ENCODE peak calls at places on chromosome 7, in four cellular contexts. X is GM12878, I is HepG2, W is K562. D is an unnamed sample.

GRCh38 chr7:157022681-157023588 is 12.5 kb upstream of the MNX1 start:
- DNase-seq in X (no peak), I (no peak), W (no peak), D (no peak)

GRCh38 chr7:22821702-22822485 is 755 bp downstream of the TOMM7 start:
- DNase-seq in X (no peak), I (no peak), W (no peak), D (no peak)

GRCh38 chr7:64849250-64849923 is 53.7 kb upstream of the ZNF273 start:
- DNase-seq in X (no peak), I (no peak), W (peak), D (no peak)

GRCh38 chr7:106070201-106070551 is 41.9 kb downstream of the SYPL1 start:
- DNase-seq in X (no peak), I (no peak), W (no peak), D (no peak)

GRCh38 chr7:101936612-101937231 is 119.3 kb downstream of the CUX1 start:
- DNase-seq in X (no peak), I (no peak), W (no peak), D (no peak)

GRCh38 chr7:134565643-134566136 is 16.8 kb downstream of the AKR1B15 start:
- DNase-seq in X (no peak), I (no peak), W (no peak), D (no peak)

GRCh38 chr7:104862719-104863118 is 151.3 kb upstream of the KMT2E start:
- DNase-seq in X (no peak), I (peak), W (peak), D (peak)

GRCh38 chr7:149621776-149622175 is 124.2 kb upstream of the ZNF746 start:
- DNase-seq in X (no peak), I (no peak), W (no peak), D (no peak)

GRCh38 chr7:50307368-50308012 is 3.0 kb downstream of the IKZF1 start:
- DNase-seq in X (no peak), I (no peak), W (peak), D (no peak)

GRCh38 chr7:74535951-74536356 is 82.2 kb downstream of the GTF2IRD1 start:
- DNase-seq in X (no peak), I (peak), W (no peak), D (no peak)

GRCh38 chr7:86326847-86327246 is 316.9 kb upstream of the GRM3 start:
- DNase-seq in X (no peak), I (no peak), W (no peak), D (no peak)

GRCh38 chr7:21430575-21430954 is 2.7 kb downstream of the SP4 start:
- DNase-seq in X (no peak), I (no peak), W (no peak), D (no peak)

GRCh38 chr7:36449685-36450084 is 60.0 kb downstream of the ANLN start:
- DNase-seq in X (no peak), I (no peak), W (no peak), D (no peak)

GRCh38 chr7:12066004-12066403 is 145.1 kb upstream of the TMEM106B start:
- DNase-seq in X (no peak), I (no peak), W (no peak), D (no peak)

GRCh38 chr7:131826960-131827359 is 270.5 kb upstream of the PODXL start:
- DNase-seq in X (no peak), I (no peak), W (no peak), D (no peak)

GRCh38 chr7:158252081-158252836 is 335.4 kb downstream of the PTPRN2 start:
- DNase-seq in X (no peak), I (no peak), W (no peak), D (no peak)

GRCh38 chr7:128790297-128791037 is 1.3 kb upstream of the CCDC136 start:
- DNase-seq in X (no peak), I (no peak), W (no peak), D (no peak)

GRCh38 chr7:10756981-10757380 is 216.7 kb upstream of the PHF14 start:
- DNase-seq in X (no peak), I (no peak), W (no peak), D (no peak)

GRCh38 chr7:158772916-158773315 is 56.4 kb downstream of the ESYT2 start:
- DNase-seq in X (no peak), I (no peak), W (no peak), D (no peak)

GRCh38 chr7:149529136-149529718 is 31.6 kb upstream of the ZNF746 start:
- DNase-seq in X (no peak), I (no peak), W (no peak), D (no peak)

GRCh38 chr7:112069879-112070321 is 136.3 kb downstream of the DOCK4 start:
- DNase-seq in X (no peak), I (no peak), W (no peak), D (no peak)

GRCh38 chr7:117800406-117800805 is 72.8 kb downstream of the CTTNBP2 start:
- DNase-seq in X (no peak), I (no peak), W (no peak), D (no peak)

GRCh38 chr7:30465342-30466170 is 13.0 kb downstream of the NOD1 start:
- DNase-seq in X (no peak), I (no peak), W (no peak), D (no peak)

GRCh38 chr7:98826811-98827231 is 43.0 kb downstream of the TMEM130 start:
- DNase-seq in X (no peak), I (no peak), W (no peak), D (no peak)

GRCh38 chr7:26399309-26399610 is 107.6 kb downstream of the SNX10 start:
- DNase-seq in X (no peak), I (no peak), W (no peak), D (no peak)

GRCh38 chr7:2886900-2887299 is 42.8 kb upstream of the GNA12 start:
- DNase-seq in X (no peak), I (peak), W (peak), D (peak)

GRCh38 chr7:25716421-25716820 is 435.6 kb upstream of the NFE2L3 start:
- DNase-seq in X (no peak), I (no peak), W (no peak), D (no peak)

GRCh38 chr7:50697686-50698085 is 85.0 kb downstream of the GRB10 start:
- DNase-seq in X (no peak), I (no peak), W (no peak), D (no peak)

GRCh38 chr7:151244156-151244870 is 4.2 kb downstream of the SMARCD3 start:
- DNase-seq in X (peak), I (no peak), W (peak), D (peak)

GRCh38 chr7:134444198-134444960 is 14.5 kb downstream of the AKR1B1 start:
- DNase-seq in X (no peak), I (no peak), W (no peak), D (no peak)

GRCh38 chr7:5629941-5630340 is 151.5 kb downstream of the RNF216 start:
- DNase-seq in X (no peak), I (no peak), W (no peak), D (no peak)

GRCh38 chr7:11232462-11232861 is 258.8 kb downstream of the PHF14 start:
- DNase-seq in X (no peak), I (no peak), W (no peak), D (no peak)

GRCh38 chr7:144019457-144019856 is 19.3 kb downstream of the OR6B1 start:
- DNase-seq in X (no peak), I (peak), W (no peak), D (no peak)

GRCh38 chr7:134662166-134662870 is 15.7 kb downstream of the BPGM start:
- DNase-seq in X (no peak), I (no peak), W (no peak), D (no peak)

GRCh38 chr7:39609462-39610149 is 13.8 kb upstream of the RALA start:
- DNase-seq in X (no peak), I (no peak), W (no peak), D (no peak)

GRCh38 chr7:13198741-13199140 is 511.3 kb downstream of the ARL4A start:
- DNase-seq in X (no peak), I (no peak), W (no peak), D (no peak)

GRCh38 chr7:127844707-127845331 is 186.4 kb downstream of the LRRC4 start:
- DNase-seq in X (no peak), I (no peak), W (peak), D (peak)

GRCh38 chr7:119964640-119965542 is 308.1 kb upstream of the KCND2 start:
- DNase-seq in X (no peak), I (no peak), W (no peak), D (no peak)

GRCh38 chr7:22983257-22983855 is 30.6 kb downstream of the HYCC1 start:
- DNase-seq in X (no peak), I (no peak), W (no peak), D (no peak)

DNA sequence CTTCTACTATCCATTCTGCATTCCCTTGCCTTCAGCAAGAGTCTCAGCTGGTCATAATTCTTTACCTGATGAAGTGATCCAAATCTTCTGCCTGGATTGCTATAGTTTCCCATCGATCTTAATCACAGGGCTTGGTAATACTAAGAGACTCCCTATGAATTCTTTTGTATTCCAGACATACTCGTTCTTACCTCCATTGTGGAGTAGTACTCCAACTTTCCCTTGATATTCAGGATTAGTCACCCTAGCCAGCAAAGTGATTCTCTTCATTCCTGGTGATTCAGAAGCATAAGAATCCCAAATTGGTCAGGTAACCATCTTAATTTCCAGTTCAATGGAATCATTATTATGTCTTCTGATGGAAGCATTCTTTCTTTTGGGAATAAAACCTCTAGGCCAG is 96.7 kb downstream of the TWIST1 start:
- DNase-seq in X (no peak), I (no peak), W (no peak), D (no peak)
- TF ChIP-seq SP1 in X (no peak), I (no peak), W (no peak), D (no peak)

GRCh38 chr7:44145969-44146897 is 5.1 kb upstream of the MYL7 start:
- DNase-seq in X (no peak), I (no peak), W (peak), D (peak)
- TF ChIP-seq FOXK2 in X (no peak), I (no peak), W (no peak), D (no peak)

GRCh38 chr7:33876600-33877274 is 28.6 kb upstream of the BMPER start:
- DNase-seq in X (no peak), I (no peak), W (no peak), D (no peak)

GRCh38 chr7:33873981-33874750 is 31.2 kb upstream of the BMPER start:
- DNase-seq in X (no peak), I (no peak), W (no peak), D (no peak)

GRCh38 chr7:33874943-33875342 is 30.4 kb upstream of the BMPER start:
- DNase-seq in X (no peak), I (no peak), W (no peak), D (no peak)

GRCh38 chr7:33872870-33873269 is 32.5 kb upstream of the BMPER start:
- DNase-seq in X (no peak), I (no peak), W (no peak), D (peak)

DNA sequence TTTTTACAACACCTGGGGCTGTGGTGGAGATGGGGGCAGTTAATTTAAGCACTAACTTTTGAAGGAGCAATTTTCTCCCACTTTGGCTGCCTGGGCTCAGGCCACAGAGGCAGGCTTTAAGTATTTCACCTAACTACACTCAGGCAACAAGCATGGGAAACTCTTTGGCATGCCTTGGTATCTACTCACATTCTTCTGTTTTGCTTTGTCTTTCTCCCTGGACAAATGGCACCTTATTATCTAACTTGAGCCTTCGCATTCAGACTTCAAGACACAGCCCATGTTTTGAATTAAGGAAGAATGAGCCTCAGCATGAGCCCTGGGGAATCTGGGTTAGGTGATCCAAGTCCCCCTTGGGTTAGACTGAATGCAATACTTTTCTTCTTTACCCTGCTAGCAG is 31.8 kb upstream of the BMPER start:
- DNase-seq in X (no peak), I (no peak), W (no peak), D (no peak)
- TF ChIP-seq SP1 in X (no peak), I (no peak), W (no peak), D (no peak)

GRCh38 chr7:1678571-1679325 is 8.7 kb downstream of the ELFN1 start:
- DNase-seq in X (no peak), I (no peak), W (no peak), D (no peak)
- TF ChIP-seq FOXK2 in X (no peak), I (no peak), W (no peak), D (no peak)

GRCh38 chr7:155901176-155901575 is 88.9 kb upstream of the SHH start:
- DNase-seq in X (no peak), I (no peak), W (no peak), D (no peak)
- TF ChIP-seq SP1 in X (no peak), I (no peak), W (no peak), D (no peak)

DNA sequence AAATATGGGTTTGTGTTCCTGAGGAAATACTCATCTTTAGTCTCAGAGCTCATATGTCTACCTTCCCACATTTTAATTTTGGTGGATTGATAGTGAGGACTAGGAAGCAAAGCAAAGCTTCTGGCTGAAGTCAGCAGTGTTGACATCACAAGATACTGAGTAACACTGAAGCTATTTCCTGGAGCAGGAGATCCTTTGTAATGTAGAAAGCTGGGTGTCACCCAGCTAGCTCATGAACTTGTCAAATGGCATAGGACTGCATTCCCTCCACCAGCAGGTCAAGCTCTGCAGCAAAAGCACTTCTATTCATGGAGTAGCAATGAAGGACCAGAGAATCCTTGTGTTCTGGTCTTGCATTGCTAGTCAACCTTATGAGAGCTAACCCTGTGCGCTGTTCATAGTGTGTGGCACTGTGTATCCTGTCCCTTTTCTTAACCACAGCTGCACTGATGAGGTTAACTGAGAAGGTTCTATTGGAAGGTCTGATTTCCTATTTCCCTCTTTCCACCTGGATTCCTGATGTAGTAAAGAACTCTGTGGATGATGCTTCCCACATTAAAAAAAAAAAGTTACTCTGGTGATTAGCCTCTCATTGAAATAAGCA is 94.8 kb upstream of the ZNF804B start:
- DNase-seq in X (no peak), I (no peak), W (no peak), D (no peak)
- TF ChIP-seq FOXK2 in X (no peak), I (no peak), W (no peak), D (no peak)

GRCh38 chr7:135741905-135742304 is 6.7 kb downstream of the FAM180A start:
- DNase-seq in X (no peak), I (no peak), W (no peak), D (no peak)
- TF ChIP-seq SP1 in X (no peak), I (no peak), W (no peak), D (no peak)

DNA sequence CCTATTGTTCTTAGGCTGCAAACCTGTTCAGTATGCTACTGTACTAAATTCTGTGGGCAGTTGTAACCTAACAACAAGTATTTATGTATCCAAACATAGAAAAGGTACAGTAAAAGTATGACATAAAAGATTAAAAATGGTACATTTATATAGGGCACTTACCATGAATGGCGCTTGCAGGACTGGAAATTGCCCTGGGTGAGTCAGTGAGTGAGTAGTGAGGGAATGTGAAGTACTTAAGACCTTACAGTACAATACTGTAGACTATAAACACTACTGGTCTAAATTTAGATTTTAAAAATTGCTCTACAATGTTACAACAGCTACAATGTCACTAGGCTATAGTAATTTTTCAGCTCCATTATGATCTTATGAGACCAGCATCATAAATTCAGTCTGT is 146.0 kb upstream of the GNAI1 start:
- DNase-seq in X (no peak), I (no peak), W (no peak), D (no peak)
- TF ChIP-seq FOXK2 in X (no peak), I (no peak), W (no peak), D (no peak)

GRCh38 chr7:41570766-41571165 is 132.1 kb downstream of the INHBA start:
- DNase-seq in X (no peak), I (no peak), W (no peak), D (no peak)

GRCh38 chr7:41576176-41576575 is 126.7 kb downstream of the INHBA start:
- DNase-seq in X (no peak), I (no peak), W (no peak), D (no peak)

GRCh38 chr7:41574377-41574776 is 128.5 kb downstream of the INHBA start:
- DNase-seq in X (no peak), I (no peak), W (no peak), D (no peak)

GRCh38 chr7:41573881-41574280 is 129.0 kb downstream of the INHBA start:
- DNase-seq in X (no peak), I (no peak), W (no peak), D (no peak)

GRCh38 chr7:41573017-41573416 is 129.9 kb downstream of the INHBA start:
- DNase-seq in X (no peak), I (no peak), W (no peak), D (no peak)
- TF ChIP-seq SP1 in X (no peak), I (no peak), W (no peak), D (no peak)

D was measured in HEK293T.